ENCODE peak calls at places on chromosomes 5 and 9, in eight cellular contexts. N is NCI-H1436 treated with DMSO at 0.1 percent for 48 hours; T is NCI-H446; A is progenitor cell of endocrine pancreas; J is amniotic stem cell; F is activated CD4-positive, alpha-beta T cell treated with anti-CD3 and anti-CD28 coated beads for 48 hours; P is foreskin fibroblast; O is activated naive CD4-positive, alpha-beta T cell treated with Interleukin-2 at 50 U/mL for 16 hours. B is an unnamed sample.

GRCh38 chr9:134258332-134258731 is 67.9 kb upstream of the RXRA start:
- DNase-seq in A (no peak), O (no peak), T (no peak), J (no peak), P (no peak), N (no peak), F (no peak), B (no peak)

GRCh38 chr5:176632777-176633176 is 2.3 kb downstream of the EIF4E1B start:
- DNase-seq in J (no peak), A (no peak), N (no peak), F (no peak), T (peak), P (no peak), O (no peak), B (no peak)

GRCh38 chr5:55226027-55226933 is 835 bp downstream of the MCIDAS start:
- DNase-seq in F (peak), T (peak), N (no peak), J (no peak), A (peak), P (peak), O (peak), B (no peak)

GRCh38 chr9:115691097-115691496 is 462.5 kb upstream of the PAPPA start:
- DNase-seq in P (peak), F (no peak), J (peak), O (no peak), N (no peak), A (no peak), T (no peak), B (no peak)

GRCh38 chr5:145975361-145976066 is 39.1 kb downstream of the SH3RF2 start:
- DNase-seq in N (no peak), O (no peak), A (no peak), F (peak), T (peak), J (peak), P (peak), B (no peak)

GRCh38 chr9:115717711-115718173 is 435.8 kb upstream of the PAPPA start:
- DNase-seq in P (peak), N (no peak), T (no peak), F (no peak), O (no peak), J (no peak), A (no peak), B (no peak)

GRCh38 chr9:124553738-124554137 is 46.5 kb upstream of the NR5A1 start:
- DNase-seq in A (no peak), N (no peak), F (no peak), J (peak), O (no peak), P (peak), T (no peak), B (no peak)

GRCh38 chr9:137986268-137987099 is 108.9 kb downstream of the CACNA1B start:
- DNase-seq in F (no peak), P (no peak), N (no peak), O (no peak), T (no peak), J (no peak), A (no peak), B (no peak)

GRCh38 chr9:72454871-72455471 is 66.4 kb upstream of the TMC1 start:
- DNase-seq in P (peak), O (no peak), F (no peak), N (peak), J (no peak), A (no peak), T (no peak), B (no peak)

GRCh38 chr5:148808864-148809642 is 17.4 kb upstream of the ADRB2 start:
- DNase-seq in J (no peak), T (peak), N (peak), F (peak), A (no peak), P (no peak), O (peak), B (peak)

GRCh38 chr5:150142800-150143724 is 12.6 kb downstream of the PDGFRB start:
- DNase-seq in F (no peak), O (no peak), P (peak), N (no peak), T (peak), A (no peak), J (peak), B (no peak)

GRCh38 chr5:40160435-40160834 is 519.3 kb upstream of the PTGER4 start:
- DNase-seq in A (no peak), T (no peak), P (peak), J (no peak), O (no peak), F (no peak), N (no peak), B (no peak)

GRCh38 chr9:6714176-6714575 is 43.6 kb upstream of the KDM4C start:
- DNase-seq in O (no peak), F (no peak), N (no peak), T (no peak), A (no peak), J (no peak), P (no peak), B (no peak)

GRCh38 chr5:179608131-179608581 is 15.3 kb downstream of the HNRNPH1 start:
- DNase-seq in J (no peak), N (no peak), A (no peak), O (peak), P (peak), T (no peak), F (peak), B (no peak)

GRCh38 chr5:39091940-39092580 is 17.9 kb upstream of the RICTOR start:
- DNase-seq in J (no peak), O (no peak), P (no peak), F (no peak), N (no peak), A (no peak), T (no peak), B (no peak)

GRCh38 chr9:129979346-129979745 is 63.6 kb downstream of the FNBP1 start:
- DNase-seq in J (no peak), P (no peak), N (no peak), T (no peak), F (no peak), O (no peak), A (no peak), B (no peak)

GRCh38 chr5:38207343-38207742 is 51.0 kb upstream of the EGFLAM start:
- DNase-seq in F (no peak), J (no peak), N (no peak), P (no peak), A (no peak), T (no peak), O (no peak), B (no peak)

GRCh38 chr5:135445306-135445940 is 1.7 kb downstream of the DCANP1 start:
- DNase-seq in P (no peak), F (no peak), A (no peak), O (no peak), J (no peak), T (no peak), N (no peak), B (no peak)

GRCh38 chr9:74770508-74771261 is 117.0 kb downstream of the TRPM6 start:
- DNase-seq in F (peak), O (peak), T (peak), N (no peak), J (no peak), P (no peak), A (peak), B (no peak)

GRCh38 chr5:56840597-56840996 is 25.2 kb downstream of the MAP3K1 start:
- DNase-seq in N (no peak), F (no peak), T (no peak), A (no peak), O (no peak), J (no peak), P (no peak), B (no peak)

GRCh38 chr5:132211787-132212186 is 15.9 kb downstream of the P4HA2 start:
- DNase-seq in J (no peak), F (no peak), N (no peak), P (no peak), O (no peak), A (no peak), T (peak), B (no peak)

GRCh38 chr5:125044491-125045282 is 298.2 kb upstream of the ZNF608 start:
- DNase-seq in P (no peak), O (no peak), N (no peak), A (no peak), J (no peak), F (no peak), T (peak), B (no peak)

GRCh38 chr9:128881627-128881883 is 195 bp downstream of the KYAT1 start:
- DNase-seq in J (no peak), T (no peak), A (no peak), F (no peak), P (no peak), N (no peak), O (no peak), B (no peak)

GRCh38 chr5:88419931-88420330 is 151.3 kb upstream of the TMEM161B start:
- DNase-seq in P (no peak), T (no peak), N (no peak), A (no peak), O (no peak), J (no peak), F (no peak), B (no peak)

GRCh38 chr5:119583684-119584083 is 45.7 kb upstream of the FAM170A start:
- DNase-seq in A (no peak), T (no peak), J (no peak), O (no peak), N (no peak), F (no peak), P (peak), B (no peak)

GRCh38 chr5:78522476-78523105 is 126.0 kb downstream of the LHFPL2 start:
- DNase-seq in O (no peak), F (no peak), A (no peak), P (no peak), T (peak), J (no peak), N (no peak), B (no peak)

GRCh38 chr9:136773386-136774044 is 9.2 kb upstream of the LCN15 start:
- DNase-seq in J (no peak), N (no peak), P (no peak), A (no peak), O (peak), F (peak), T (peak), B (no peak)

GRCh38 chr5:59139695-59140094 is 556.8 kb downstream of the RAB3C start:
- DNase-seq in F (no peak), P (no peak), O (no peak), J (no peak), T (no peak), N (no peak), A (no peak), B (no peak)

GRCh38 chr5:30693326-30693725 is 500.2 kb upstream of the CDH6 start:
- DNase-seq in N (no peak), A (no peak), T (no peak), P (no peak), J (no peak), F (no peak), O (no peak), B (no peak)

GRCh38 chr5:131634666-131634995 is 398 bp downstream of the RAPGEF6 start:
- DNase-seq in J (no peak), P (peak), A (peak), T (peak), N (no peak), F (peak), O (peak), B (no peak)

GRCh38 chr9:127931092-127931881 is 710 bp upstream of the PIP5KL1 start:
- DNase-seq in A (no peak), N (no peak), J (peak), T (peak), F (no peak), P (peak), O (peak), B (peak)

GRCh38 chr9:79535534-79535933 is 36.2 kb upstream of the TLE4 start:
- DNase-seq in P (no peak), T (no peak), F (no peak), O (no peak), J (no peak), A (no peak), N (no peak), B (no peak)

GRCh38 chr5:72324186-72324825 is 4.1 kb downstream of the PTCD2 start:
- DNase-seq in A (no peak), O (no peak), J (no peak), T (no peak), F (no peak), N (no peak), P (peak), B (no peak)

GRCh38 chr5:143336485-143336884 is 67.0 kb downstream of the NR3C1 start:
- DNase-seq in T (no peak), A (no peak), P (no peak), J (no peak), O (no peak), F (no peak), N (no peak), B (no peak)

GRCh38 chr5:83253731-83254130 is 176.4 kb downstream of the XRCC4 start:
- DNase-seq in A (no peak), T (peak), O (no peak), N (no peak), P (peak), J (no peak), F (no peak), B (no peak)

GRCh38 chr5:129951039-129951438 is 46.8 kb downstream of the CHSY3 start:
- DNase-seq in O (no peak), F (no peak), T (no peak), J (no peak), A (no peak), N (no peak), P (no peak), B (no peak)

GRCh38 chr5:132444061-132444460 is 46.5 kb downstream of the IRF1 start:
- DNase-seq in F (no peak), J (no peak), O (no peak), T (no peak), N (no peak), P (no peak), A (no peak), B (no peak)

GRCh38 chr9:120480707-120481106 is 99.3 kb downstream of the CDK5RAP2 start:
- DNase-seq in T (peak), P (peak), F (no peak), O (no peak), N (no peak), J (no peak), A (no peak), B (peak)

GRCh38 chr5:127425037-127425436 is 92.4 kb upstream of the PRRC1 start:
- DNase-seq in O (no peak), T (no peak), F (no peak), J (no peak), A (no peak), N (no peak), P (peak), B (no peak)

B was measured in NCI-H1417 treated with DMSO at 0.1 percent for 48 hours.